ENCODE peak calls at places on chromosomes 6 and 20, in ten cellular contexts. One of them, this sample, is unnamed.

GRCh38 chr6:98343004-98343403 is 491.4 kb upstream of the POU3F2 start:
- DNase-seq in NCI-H345: no peak
- DNase-seq in stimulated activated naive CD8-positive, alpha-beta T cell treated with anti-CD3 and anti-CD28 coated beads, Interleukin-15, amount 100 ng/mL, for 72 hours: no peak
- DNase-seq in dermis microvascular lymphatic vessel endothelial cell: no peak
- DNase-seq in activated CD4-positive, alpha-beta T cell treated with anti-CD3 and anti-CD28 coated beads for 36 hours: no peak
- DNase-seq in ascending aorta: no peak
- DNase-seq in Daoy: no peak
- DNase-seq in mucosa of descending colon: no peak
- DNase-seq in omental fat pad: no peak
- DNase-seq in PC-3: no peak
- DNase-seq in this sample: no peak

GRCh38 chr20:33516882-33517281 is 27.0 kb downstream of the CBFA2T2 start:
- DNase-seq in dermis microvascular lymphatic vessel endothelial cell: peak; percentile 29
- DNase-seq in ascending aorta: no peak
- DNase-seq in PC-3: peak; percentile 15
- DNase-seq in stimulated activated naive CD8-positive, alpha-beta T cell treated with anti-CD3 and anti-CD28 coated beads, Interleukin-15, amount 100 ng/mL, for 72 hours: no peak
- DNase-seq in mucosa of descending colon: no peak
- DNase-seq in omental fat pad: no peak
- DNase-seq in NCI-H345: peak; percentile 29
- DNase-seq in activated CD4-positive, alpha-beta T cell treated with anti-CD3 and anti-CD28 coated beads for 36 hours: no peak
- DNase-seq in Daoy: no peak
- DNase-seq in this sample: no peak

GRCh38 chr20:23235173-23236027 is 115.2 kb upstream of the NXT1 start:
- DNase-seq in NCI-H345: peak; percentile 18
- DNase-seq in stimulated activated naive CD8-positive, alpha-beta T cell treated with anti-CD3 and anti-CD28 coated beads, Interleukin-15, amount 100 ng/mL, for 72 hours: peak; percentile 22
- DNase-seq in mucosa of descending colon: peak; percentile 63
- DNase-seq in dermis microvascular lymphatic vessel endothelial cell: peak; percentile 70
- DNase-seq in PC-3: peak; percentile 61
- DNase-seq in Daoy: peak; percentile 58
- DNase-seq in omental fat pad: no peak
- DNase-seq in ascending aorta: no peak
- DNase-seq in activated CD4-positive, alpha-beta T cell treated with anti-CD3 and anti-CD28 coated beads for 36 hours: peak; percentile 72
- DNase-seq in this sample: no peak

GRCh38 chr6:11432713-11433450 is 104.7 kb upstream of the TMEM170B start:
- DNase-seq in ascending aorta: no peak
- DNase-seq in mucosa of descending colon: no peak
- DNase-seq in omental fat pad: no peak
- DNase-seq in activated CD4-positive, alpha-beta T cell treated with anti-CD3 and anti-CD28 coated beads for 36 hours: no peak
- DNase-seq in dermis microvascular lymphatic vessel endothelial cell: peak; percentile 79
- DNase-seq in stimulated activated naive CD8-positive, alpha-beta T cell treated with anti-CD3 and anti-CD28 coated beads, Interleukin-15, amount 100 ng/mL, for 72 hours: no peak
- DNase-seq in Daoy: peak; percentile 77
- DNase-seq in PC-3: peak; percentile 93
- DNase-seq in NCI-H345: no peak
- DNase-seq in this sample: no peak

GRCh38 chr20:17688965-17689364 is 6.9 kb upstream of the RRBP1 start:
- DNase-seq in dermis microvascular lymphatic vessel endothelial cell: peak; percentile 56
- DNase-seq in mucosa of descending colon: no peak
- DNase-seq in activated CD4-positive, alpha-beta T cell treated with anti-CD3 and anti-CD28 coated beads for 36 hours: no peak
- DNase-seq in Daoy: no peak
- DNase-seq in stimulated activated naive CD8-positive, alpha-beta T cell treated with anti-CD3 and anti-CD28 coated beads, Interleukin-15, amount 100 ng/mL, for 72 hours: no peak
- DNase-seq in PC-3: no peak
- DNase-seq in NCI-H345: no peak
- DNase-seq in ascending aorta: no peak
- DNase-seq in omental fat pad: no peak
- DNase-seq in this sample: no peak

GRCh38 chr20:45842169-45842812 is 8.7 kb downstream of the SNX21 start:
- DNase-seq in NCI-H345: no peak
- DNase-seq in activated CD4-positive, alpha-beta T cell treated with anti-CD3 and anti-CD28 coated beads for 36 hours: no peak
- DNase-seq in dermis microvascular lymphatic vessel endothelial cell: peak; percentile 32
- DNase-seq in Daoy: no peak
- DNase-seq in PC-3: no peak
- DNase-seq in omental fat pad: no peak
- DNase-seq in ascending aorta: no peak
- DNase-seq in mucosa of descending colon: no peak
- DNase-seq in stimulated activated naive CD8-positive, alpha-beta T cell treated with anti-CD3 and anti-CD28 coated beads, Interleukin-15, amount 100 ng/mL, for 72 hours: no peak
- DNase-seq in this sample: no peak

GRCh38 chr20:64092258-64093012 is 8.2 kb upstream of the LKAAEAR1 start:
- DNase-seq in omental fat pad: no peak
- DNase-seq in PC-3: no peak
- DNase-seq in dermis microvascular lymphatic vessel endothelial cell: no peak
- DNase-seq in Daoy: no peak
- DNase-seq in mucosa of descending colon: no peak
- DNase-seq in ascending aorta: no peak
- DNase-seq in stimulated activated naive CD8-positive, alpha-beta T cell treated with anti-CD3 and anti-CD28 coated beads, Interleukin-15, amount 100 ng/mL, for 72 hours: no peak
- DNase-seq in activated CD4-positive, alpha-beta T cell treated with anti-CD3 and anti-CD28 coated beads for 36 hours: no peak
- DNase-seq in NCI-H345: no peak
- DNase-seq in this sample: no peak

GRCh38 chr6:15987569-15987968 is 141.3 kb upstream of the MYLIP start:
- DNase-seq in stimulated activated naive CD8-positive, alpha-beta T cell treated with anti-CD3 and anti-CD28 coated beads, Interleukin-15, amount 100 ng/mL, for 72 hours: no peak
- DNase-seq in ascending aorta: no peak
- DNase-seq in mucosa of descending colon: no peak
- DNase-seq in PC-3: peak; percentile 9
- DNase-seq in dermis microvascular lymphatic vessel endothelial cell: no peak
- DNase-seq in NCI-H345: no peak
- DNase-seq in activated CD4-positive, alpha-beta T cell treated with anti-CD3 and anti-CD28 coated beads for 36 hours: no peak
- DNase-seq in omental fat pad: no peak
- DNase-seq in Daoy: peak; percentile 52
- DNase-seq in this sample: no peak